ENCODE peak calls at places on chromosomes 7 and 10, in seven cellular contexts. R is H9, M is neuronal stem cell, F is IMR-90, G is trophoblast cell, O is mesenchymal stem cell, S is H1. A is an unnamed sample.

GRCh38 chr7:154795014-154795413 is 207.9 kb downstream of the PAXIP1 start:
- DNase-seq in R (peak), M (no peak), F (no peak), G (peak), O (no peak), S (no peak), A (peak)

GRCh38 chr7:28126047-28127041 is 54.3 kb downstream of the JAZF1 start:
- DNase-seq in R (no peak), M (no peak), F (no peak), G (no peak), O (no peak), S (no peak), A (no peak)

GRCh38 chr10:48478469-48478868 is 126.4 kb downstream of the ARHGAP22 start:
- DNase-seq in R (no peak), M (no peak), F (no peak), G (no peak), O (no peak), S (no peak), A (no peak)

GRCh38 chr10:88897019-88897853 is 17.2 kb downstream of the STAMBPL1 start:
- DNase-seq in R (no peak), M (no peak), F (no peak), G (peak), O (peak), S (no peak), A (peak)

GRCh38 chr10:70671229-70671588 is 1.1 kb upstream of the ADAMTS14 start:
- DNase-seq in R (no peak), M (no peak), F (no peak), G (no peak), O (no peak), S (no peak), A (no peak)

GRCh38 chr7:154986200-154986599 is 16.7 kb downstream of the PAXIP1 start:
- DNase-seq in R (no peak), M (no peak), F (no peak), G (no peak), O (no peak), S (no peak), A (no peak)

GRCh38 chr7:26891400-26892355 is 27.3 kb upstream of the SKAP2 start:
- DNase-seq in R (no peak), M (no peak), F (peak), G (no peak), O (no peak), S (no peak), A (no peak)

GRCh38 chr10:68333452-68333851 is 724 bp upstream of the PBLD start:
- DNase-seq in R (no peak), M (no peak), F (no peak), G (no peak), O (peak), S (no peak), A (no peak)

GRCh38 chr7:70587739-70588138 is 544.2 kb upstream of the GALNT17 start:
- DNase-seq in R (no peak), M (no peak), F (no peak), G (no peak), O (no peak), S (no peak), A (no peak)

GRCh38 chr10:126969310-126969709 is 64.1 kb downstream of the DOCK1 start:
- DNase-seq in R (peak), M (no peak), F (no peak), G (peak), O (peak), S (no peak), A (peak)

GRCh38 chr10:78337016-78337415 is 303.4 kb downstream of the RPS24 start:
- DNase-seq in R (peak), M (no peak), F (no peak), G (no peak), O (no peak), S (no peak), A (no peak)

GRCh38 chr10:120221873-120222485 is 235.0 kb upstream of the PLPP4 start:
- DNase-seq in R (peak), M (no peak), F (no peak), G (peak), O (peak), S (peak), A (peak)

GRCh38 chr7:101465576-101466196 is 103.0 kb downstream of the COL26A1 start:
- DNase-seq in R (no peak), M (no peak), F (no peak), G (no peak), O (no peak), S (no peak), A (no peak)

GRCh38 chr7:154699421-154699820 is 303.5 kb downstream of the PAXIP1 start:
- DNase-seq in R (no peak), M (no peak), F (no peak), G (no peak), O (no peak), S (no peak), A (peak)

GRCh38 chr10:123642697-123643096 is 23.5 kb upstream of the GPR26 start:
- DNase-seq in R (peak), M (no peak), F (no peak), G (no peak), O (no peak), S (no peak), A (peak)

GRCh38 chr7:38673795-38674194 is 42.6 kb upstream of the AMPH start:
- DNase-seq in R (no peak), M (no peak), F (peak), G (peak), O (peak), S (no peak), A (no peak)

GRCh38 chr10:77163670-77164348 is 473.8 kb downstream of the KCNMA1 start:
- DNase-seq in R (no peak), M (no peak), F (peak), G (peak), O (peak), S (no peak), A (peak)

GRCh38 chr10:89419548-89419947 is 5.2 kb downstream of the IFIT5 start:
- DNase-seq in R (no peak), M (no peak), F (peak), G (no peak), O (peak), S (no peak), A (peak)

GRCh38 chr10:121608669-121609190 is 10.5 kb upstream of the FGFR2 start:
- DNase-seq in R (peak), M (no peak), F (no peak), G (peak), O (no peak), S (no peak), A (peak)

GRCh38 chr7:79785556-79785955 is 332.1 kb upstream of the MAGI2 start:
- DNase-seq in R (no peak), M (no peak), F (peak), G (no peak), O (no peak), S (no peak), A (no peak)

GRCh38 chr10:60542691-60543090 is 153.0 kb upstream of the ANK3 start:
- DNase-seq in R (no peak), M (no peak), F (no peak), G (no peak), O (no peak), S (no peak), A (no peak)

GRCh38 chr7:100390286-100391028 is 17.2 kb downstream of the PILRA start:
- DNase-seq in R (no peak), M (no peak), F (no peak), G (no peak), O (no peak), S (no peak), A (no peak)

GRCh38 chr7:102454423-102454822 is 10.2 kb downstream of the ALKBH4 start:
- DNase-seq in R (peak), M (no peak), F (no peak), G (no peak), O (no peak), S (no peak), A (no peak)

GRCh38 chr10:60348982-60349381 is 40.7 kb downstream of the ANK3 start:
- DNase-seq in R (no peak), M (no peak), F (peak), G (no peak), O (peak), S (no peak), A (no peak)

GRCh38 chr10:78717200-78717599 is 351.6 kb upstream of the ZMIZ1 start:
- DNase-seq in R (no peak), M (no peak), F (peak), G (peak), O (peak), S (no peak), A (no peak)

GRCh38 chr7:26101471-26102151 is 50.4 kb upstream of the NFE2L3 start:
- DNase-seq in R (peak), M (peak), F (no peak), G (no peak), O (no peak), S (no peak), A (peak)

GRCh38 chr7:99693427-99694200 is 13.8 kb upstream of the CYP3A5 start:
- DNase-seq in R (peak), M (peak), F (no peak), G (no peak), O (peak), S (no peak), A (peak)

GRCh38 chr10:58942724-58943123 is 233.7 kb upstream of the PHYHIPL start:
- DNase-seq in R (no peak), M (no peak), F (no peak), G (no peak), O (no peak), S (no peak), A (no peak)

GRCh38 chr7:157502701-157503111 is 165.9 kb downstream of the DNAJB6 start:
- DNase-seq in R (peak), M (no peak), F (no peak), G (no peak), O (peak), S (no peak), A (no peak)

GRCh38 chr10:68333905-68334431 is 1.2 kb upstream of the PBLD start:
- DNase-seq in R (no peak), M (no peak), F (no peak), G (no peak), O (no peak), S (no peak), A (no peak)

GRCh38 chr7:20193242-20193777 is 23.9 kb downstream of the MACC1 start:
- DNase-seq in R (no peak), M (no peak), F (peak), G (no peak), O (no peak), S (no peak), A (no peak)

GRCh38 chr7:20189852-20190251 is 27.3 kb downstream of the MACC1 start:
- DNase-seq in R (no peak), M (no peak), F (no peak), G (no peak), O (no peak), S (no peak), A (no peak)

GRCh38 chr7:20191044-20191867 is 25.9 kb downstream of the MACC1 start:
- DNase-seq in R (no peak), M (no peak), F (no peak), G (no peak), O (no peak), S (no peak), A (peak)

GRCh38 chr7:20188551-20188950 is 28.6 kb downstream of the MACC1 start:
- DNase-seq in R (no peak), M (no peak), F (no peak), G (no peak), O (no peak), S (no peak), A (no peak)

DNA sequence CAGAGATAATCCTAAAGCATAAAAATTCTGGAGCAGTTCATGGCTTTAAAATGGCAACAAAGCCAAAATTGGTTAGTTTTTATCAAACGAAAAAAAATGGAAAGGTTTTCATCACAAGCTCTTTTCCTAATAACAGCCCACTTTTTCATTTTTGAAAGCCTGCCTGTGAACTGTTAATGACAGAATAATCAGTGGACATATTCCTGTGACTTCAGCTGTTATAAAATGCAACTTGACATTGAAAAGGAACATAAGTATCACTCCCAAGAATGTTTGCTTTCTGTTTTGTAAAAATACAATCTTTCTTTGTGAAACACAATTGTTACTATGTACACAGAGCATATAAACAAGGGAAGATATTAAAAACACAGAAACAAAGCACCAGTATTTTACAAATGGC is 26.6 kb downstream of the MACC1 start:
- DNase-seq in R (no peak), M (no peak), F (no peak), G (no peak), O (no peak), S (no peak), A (no peak)
- H3K27ac ChIP-seq in R (no peak), M (no peak), F (peak), G (no peak), O (no peak), S (no peak), A (no peak)

DNA sequence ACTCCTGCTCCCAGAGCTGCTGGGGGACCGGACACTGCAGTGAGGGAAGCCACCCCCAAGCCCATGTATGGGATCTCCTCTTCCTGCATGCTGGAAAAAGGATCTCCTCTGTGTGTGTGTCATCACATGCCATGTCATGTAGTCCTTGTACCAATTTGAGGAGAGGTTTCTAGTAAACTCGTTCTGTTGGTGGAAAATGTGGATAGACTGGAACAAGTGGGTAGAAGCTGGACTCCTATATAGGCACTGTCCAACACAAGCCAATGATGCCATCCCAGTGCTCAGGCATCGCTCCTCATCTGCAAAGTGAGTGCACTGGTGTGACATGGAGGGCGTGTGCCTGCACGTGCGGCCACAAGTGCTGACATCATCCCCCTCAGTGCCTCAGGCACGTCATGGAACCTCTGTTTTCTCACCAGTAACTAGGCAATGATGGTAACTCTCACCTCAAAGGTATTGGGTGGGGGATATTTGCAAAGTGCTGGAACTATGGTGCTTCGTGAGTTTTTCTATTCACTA is 19.3 kb downstream of the MYO1G start:
- DNase-seq in R (no peak), M (no peak), F (peak), G (peak), O (peak), S (no peak), A (no peak)
- H3K4ac ChIP-seq in R (no peak), M (no peak), F (no peak), G (no peak), O (no peak), S (no peak), A (no peak)

GRCh38 chr10:6213257-6213905 is 10.6 kb downstream of the PFKFB3 start:
- DNase-seq in R (no peak), M (no peak), F (no peak), G (no peak), O (no peak), S (no peak), A (no peak)
- H3K18ac ChIP-seq in R (no peak), M (no peak), F (no peak), G (peak), O (no peak), S (no peak), A (no peak)

DNA sequence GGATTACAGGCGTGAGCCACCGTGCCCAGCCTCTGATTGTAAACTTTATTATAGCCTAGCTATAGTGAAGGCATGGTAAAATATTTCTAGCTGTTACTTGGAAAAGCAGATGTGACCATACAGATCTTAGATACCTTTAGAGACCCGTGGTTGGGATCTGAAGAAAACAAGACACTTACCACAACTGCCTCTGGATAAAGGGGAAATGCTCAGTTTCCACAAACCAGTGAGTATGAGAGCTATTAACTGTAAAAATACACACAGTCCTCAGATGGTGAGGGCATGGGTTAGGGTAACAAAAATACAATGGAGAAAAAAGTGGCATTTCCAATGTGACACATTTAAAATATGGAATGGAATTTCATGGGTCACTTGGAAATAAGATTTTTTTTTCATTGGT is 63.0 kb downstream of the ZNF438 start:
- DNase-seq in R (no peak), M (no peak), F (no peak), G (no peak), O (no peak), S (no peak), A (no peak)
- H3K27ac ChIP-seq in R (no peak), M (no peak), F (no peak), G (no peak), O (no peak), S (no peak), A (no peak)

DNA sequence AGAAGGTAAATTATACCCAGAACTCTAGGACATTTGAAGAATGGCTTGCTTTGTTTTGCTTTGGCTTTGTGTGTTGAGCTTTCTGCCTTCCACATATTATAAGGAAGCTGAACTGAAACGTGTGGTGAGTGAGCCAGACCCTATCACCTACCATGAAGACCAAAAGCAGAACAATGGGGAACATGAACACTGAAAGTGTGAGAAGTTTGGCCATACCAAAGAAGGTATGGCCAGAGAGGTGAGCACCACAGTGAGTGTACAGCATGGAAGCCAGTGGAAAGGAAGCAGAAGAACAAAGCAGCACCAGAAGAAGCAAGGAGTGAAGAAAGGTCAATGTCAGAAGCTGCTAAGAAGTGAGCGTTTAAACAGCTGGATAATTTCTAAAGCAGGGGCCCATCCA is 59.7 kb upstream of the CCDC71L start:
- DNase-seq in R (no peak), M (no peak), F (no peak), G (no peak), O (no peak), S (no peak), A (no peak)
- H3K4ac ChIP-seq in R (no peak), M (no peak), F (peak), G (no peak), O (peak), S (no peak), A (no peak)

GRCh38 chr10:94198324-94198723 is 164.4 kb downstream of the NOC3L start:
- DNase-seq in R (no peak), M (no peak), F (no peak), G (peak), O (no peak), S (no peak), A (no peak)
- H3K18ac ChIP-seq in R (no peak), M (no peak), F (no peak), G (no peak), O (no peak), S (no peak), A (no peak)

GRCh38 chr7:116733924-116734591 is 62.1 kb downstream of the MET start:
- DNase-seq in R (no peak), M (no peak), F (no peak), G (no peak), O (no peak), S (no peak), A (no peak)
- H3K27ac ChIP-seq in R (no peak), M (no peak), F (no peak), G (no peak), O (peak), S (no peak), A (no peak)